ENCODE peak calls at places on chromosome 9, in nine cellular contexts. P is fibroblast of lung, J is GM10248, N is BE2C, Y is fibroblast of mammary gland, Q is fibroblast of pulmonary artery, V is dorsolateral prefrontal cortex, A is lung, L is left lung. U is an unnamed sample.

GRCh38 chr9:133534346-133535284 is at the start of gene ADAMTSL2:
- DNase-seq in P (peak; percentile 64), J (peak; percentile 56), N (peak; percentile 94), Y (peak; percentile 50), Q (peak; percentile 76), V (peak; percentile 55), A (peak; percentile 38), L (peak; percentile 83), U (peak; percentile 52)

GRCh38 chr9:20623021-20623747 is 885 bp upstream of the MLLT3 start:
- DNase-seq in P (peak; percentile 2), J (peak; percentile 22), N (no peak), Y (no peak), Q (no peak), V (peak; percentile 54), A (peak; percentile 31), L (peak; percentile 79), U (peak; percentile 22)

GRCh38 chr9:107190031-107190935 is 92.8 kb upstream of the RAD23B start:
- DNase-seq in P (peak; percentile 81), J (no peak), N (peak; percentile 51), Y (peak; percentile 91), Q (peak; percentile 30), V (no peak), A (no peak), L (no peak), U (no peak)

GRCh38 chr9:88076286-88077070 is 61.8 kb downstream of the SPATA31C2 start:
- DNase-seq in P (peak; percentile 90), J (no peak), N (peak; percentile 91), Y (peak; percentile 77), Q (peak; percentile 74), V (peak; percentile 39), A (peak; percentile 85), L (peak; percentile 88), U (peak; percentile 58)

GRCh38 chr9:133604856-133605255 is 4.3 kb downstream of the FAM163B start:
- DNase-seq in P (no peak), J (no peak), N (peak; percentile 62), Y (no peak), Q (no peak), V (no peak), A (no peak), L (peak; percentile 65), U (no peak)

GRCh38 chr9:121736147-121736721 is 84.8 kb downstream of the DAB2IP start:
- DNase-seq in P (peak; percentile 47), J (no peak), N (no peak), Y (no peak), Q (peak; percentile 44), V (no peak), A (peak; percentile 85), L (peak; percentile 90), U (peak; percentile 52)

GRCh38 chr9:129570450-129571297 is 50.2 kb downstream of the C9orf50 start:
- DNase-seq in P (peak; percentile 94), J (no peak), N (peak; percentile 47), Y (peak; percentile 93), Q (peak; percentile 80), V (no peak), A (peak; percentile 46), L (no peak), U (no peak)

GRCh38 chr9:113462781-113463286 is 693 bp upstream of the RGS3 start:
- DNase-seq in P (no peak), J (no peak), N (no peak), Y (no peak), Q (no peak), V (no peak), A (no peak), L (no peak), U (no peak)

GRCh38 chr9:136141716-136142415 is 23.2 kb upstream of the TMEM250 start:
- DNase-seq in P (no peak), J (no peak), N (peak; percentile 9), Y (no peak), Q (no peak), V (no peak), A (no peak), L (peak; percentile 62), U (no peak)

GRCh38 chr9:136142859-136143214 is 24.2 kb upstream of the TMEM250 start:
- DNase-seq in P (no peak), J (no peak), N (no peak), Y (no peak), Q (no peak), V (no peak), A (no peak), L (no peak), U (no peak)

GRCh38 chr9:136142416-136142800 is 23.7 kb upstream of the TMEM250 start:
- DNase-seq in P (no peak), J (no peak), N (no peak), Y (no peak), Q (no peak), V (no peak), A (no peak), L (peak; percentile 39), U (no peak)

GRCh38 chr9:136144450-136144849 is 25.8 kb upstream of the TMEM250 start:
- DNase-seq in P (no peak), J (no peak), N (no peak), Y (no peak), Q (no peak), V (no peak), A (no peak), L (peak; percentile 45), U (no peak)

DNA sequence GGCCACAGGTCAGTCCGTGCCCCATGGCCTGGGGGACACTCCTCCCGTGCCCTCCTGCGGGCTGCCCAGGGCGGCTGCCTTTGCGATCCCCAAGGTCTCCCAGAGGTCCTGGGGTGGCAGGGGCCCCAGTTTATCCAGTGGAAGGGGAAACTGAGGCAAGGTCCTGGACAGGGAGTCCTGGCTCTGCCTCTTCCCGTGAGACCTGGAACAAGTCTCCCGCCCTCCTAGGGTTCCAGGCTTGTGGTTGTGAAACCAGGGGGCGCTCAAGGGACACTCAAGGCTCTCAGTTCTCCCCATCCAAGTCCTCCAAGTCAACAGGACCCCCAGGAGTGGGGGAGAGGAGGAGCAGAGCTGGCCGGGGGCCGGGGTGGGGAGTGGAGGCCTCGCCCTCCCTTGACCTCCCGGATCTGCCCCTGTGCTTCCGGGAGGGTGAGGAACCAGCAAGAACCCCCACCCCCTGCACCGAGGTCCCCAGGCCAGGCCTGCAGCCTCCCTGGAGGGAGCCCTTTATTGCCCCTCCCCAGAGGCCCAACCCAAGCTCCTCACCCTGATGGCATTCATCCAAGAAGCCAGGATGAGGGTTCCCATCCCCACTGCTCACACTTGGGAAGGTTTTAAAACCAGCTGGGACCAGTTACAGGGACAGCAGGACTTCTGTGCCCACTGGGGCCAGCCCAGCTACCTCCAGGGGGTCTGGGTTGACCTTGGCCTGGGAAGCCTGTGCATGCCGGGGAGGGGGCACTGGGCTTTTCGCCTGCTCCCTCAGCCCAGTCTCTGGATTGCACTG is 24.7 kb upstream of the TMEM250 start:
- DNase-seq in P (no peak), J (no peak), N (peak; percentile 71), Y (peak; percentile 29), Q (peak; percentile 31), V (no peak), A (no peak), L (peak; percentile 61), U (peak; percentile 59)
- TF ChIP-seq CTCF in P (no peak), J (peak; percentile 24), N (peak; percentile 73), Y (peak; percentile 39), Q (peak; percentile 36), V (no peak), A (no peak), L (peak; percentile 18), U (no peak)

GRCh38 chr9:130834371-130835311 is at the start of gene ABL1:
- DNase-seq in P (peak; percentile 88), J (peak; percentile 82), N (peak; percentile 89), Y (peak; percentile 92), Q (peak; percentile 88), V (peak; percentile 46), A (peak; percentile 65), L (peak; percentile 85), U (peak; percentile 70)
- TF ChIP-seq CTCF in P (no peak), J (no peak), N (no peak), Y (no peak), Q (no peak), V (peak; percentile 18), A (no peak), L (no peak), U (no peak)

GRCh38 chr9:126292736-126293521 is 33.7 kb upstream of the MVB12B start:
- DNase-seq in P (no peak), J (no peak), N (no peak), Y (no peak), Q (no peak), V (no peak), A (no peak), L (no peak), U (no peak)

GRCh38 chr9:126294331-126295081 is 32.1 kb upstream of the MVB12B start:
- DNase-seq in P (no peak), J (no peak), N (no peak), Y (no peak), Q (no peak), V (no peak), A (no peak), L (no peak), U (no peak)

GRCh38 chr9:126295082-126295477 is 31.5 kb upstream of the MVB12B start:
- DNase-seq in P (no peak), J (no peak), N (no peak), Y (no peak), Q (no peak), V (no peak), A (no peak), L (no peak), U (no peak)

GRCh38 chr9:126291925-126292324 is 34.7 kb upstream of the MVB12B start:
- DNase-seq in P (no peak), J (no peak), N (no peak), Y (no peak), Q (no peak), V (no peak), A (no peak), L (no peak), U (no peak)

DNA sequence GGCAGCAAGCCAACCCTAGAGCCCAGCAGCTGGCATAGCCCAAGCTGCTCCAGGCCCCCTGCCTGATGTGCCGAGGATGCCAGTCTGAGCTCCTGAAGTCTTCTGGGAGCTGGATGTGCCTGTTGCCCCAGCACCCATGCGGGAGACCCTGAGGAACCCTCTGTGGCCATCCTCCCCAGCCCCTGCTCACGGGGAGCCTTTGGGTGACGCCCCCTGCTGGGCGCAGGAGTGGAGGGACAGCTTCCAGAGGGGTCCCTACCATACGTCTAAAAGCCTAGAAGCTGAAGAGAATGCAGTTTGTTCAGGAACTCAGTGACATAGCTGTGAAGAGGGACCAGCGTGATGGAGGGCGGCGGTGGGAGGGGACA is 33.1 kb upstream of the MVB12B start:
- DNase-seq in P (no peak), J (no peak), N (peak; percentile 35), Y (no peak), Q (no peak), V (no peak), A (no peak), L (no peak), U (peak; percentile 48)
- TF ChIP-seq CTCF in P (no peak), J (no peak), N (peak; percentile 48), Y (no peak), Q (peak; percentile 19), V (no peak), A (no peak), L (no peak), U (peak; percentile 55)

GRCh38 chr9:123448247-123448646 is 92.2 kb downstream of the CRB2 start:
- DNase-seq in P (no peak), J (no peak), N (no peak), Y (no peak), Q (no peak), V (no peak), A (no peak), L (no peak), U (no peak)

GRCh38 chr9:123440256-123440655 is 84.3 kb downstream of the CRB2 start:
- DNase-seq in P (no peak), J (no peak), N (no peak), Y (no peak), Q (no peak), V (no peak), A (no peak), L (no peak), U (no peak)

GRCh38 chr9:123445981-123446610 is 90.1 kb downstream of the CRB2 start:
- DNase-seq in P (peak; percentile 78), J (no peak), N (no peak), Y (peak; percentile 61), Q (peak; percentile 70), V (no peak), A (no peak), L (no peak), U (no peak)

GRCh38 chr9:123441769-123442168 is 85.8 kb downstream of the CRB2 start:
- DNase-seq in P (no peak), J (no peak), N (no peak), Y (no peak), Q (no peak), V (no peak), A (no peak), L (no peak), U (no peak)

GRCh38 chr9:123445116-123445515 is 89.1 kb downstream of the CRB2 start:
- DNase-seq in P (no peak), J (no peak), N (no peak), Y (no peak), Q (no peak), V (no peak), A (no peak), L (no peak), U (no peak)
- TF ChIP-seq CTCF in P (no peak), J (no peak), N (no peak), Y (no peak), Q (no peak), V (no peak), A (no peak), L (no peak), U (no peak)